ENCODE peak calls at places on chromosomes 2 and 18, in six cellular contexts. W is tibial artery, C is BE2C, L is suprapubic skin, B is ovary, S is HL-60. M is an unnamed sample.

GRCh38 chr18:12518326-12518725 is 110.6 kb downstream of the PRELID3A start:
- DNase-seq in W (no peak), C (no peak), L (no peak), B (no peak), S (no peak), M (no peak)

GRCh38 chr18:77984178-77984577 is 734.5 kb downstream of the GALR1 start:
- DNase-seq in W (no peak), C (no peak), L (no peak), B (no peak), S (no peak), M (no peak)

GRCh38 chr18:60038731-60039130 is 138.9 kb downstream of the PMAIP1 start:
- DNase-seq in W (no peak), C (no peak), L (no peak), B (no peak), S (no peak), M (no peak)

GRCh38 chr2:74267068-74267467 is 68.7 kb downstream of the MTHFD2 start:
- DNase-seq in W (no peak), C (peak), L (no peak), B (no peak), S (no peak), M (no peak)

GRCh38 chr2:227455200-227455599 is 16.8 kb upstream of the AGFG1 start:
- DNase-seq in W (no peak), C (no peak), L (no peak), B (no peak), S (peak), M (no peak)

GRCh38 chr18:59820663-59821062 is 79.1 kb upstream of the PMAIP1 start:
- DNase-seq in W (no peak), C (no peak), L (no peak), B (no peak), S (no peak), M (no peak)

GRCh38 chr2:3659447-3660432 is 1.7 kb downstream of the ALLC start:
- DNase-seq in W (peak), C (no peak), L (peak), B (no peak), S (peak), M (no peak)

GRCh38 chr2:118854507-118855300 is 7.3 kb upstream of the EN1 start:
- DNase-seq in W (no peak), C (no peak), L (no peak), B (no peak), S (no peak), M (peak)

GRCh38 chr2:239815638-239816035 is 209.5 kb downstream of the NDUFA10 start:
- DNase-seq in W (peak), C (no peak), L (peak), B (no peak), S (no peak), M (no peak)

GRCh38 chr2:36376992-36377738 is 21.6 kb downstream of the CRIM1 start:
- DNase-seq in W (no peak), C (no peak), L (no peak), B (no peak), S (no peak), M (no peak)

GRCh38 chr18:24054130-24054529 is 39.6 kb downstream of the TTC39C start:
- DNase-seq in W (no peak), C (no peak), L (no peak), B (no peak), S (no peak), M (no peak)

GRCh38 chr18:44180683-44181082 is 500.0 kb upstream of the SETBP1 start:
- DNase-seq in W (no peak), C (no peak), L (no peak), B (no peak), S (no peak), M (no peak)

GRCh38 chr2:25539141-25539540 is 134.2 kb downstream of the DTNB start:
- DNase-seq in W (no peak), C (no peak), L (no peak), B (no peak), S (no peak), M (no peak)

GRCh38 chr18:79598885-79599175 is 80.8 kb upstream of the CTDP1 start:
- DNase-seq in W (peak), C (no peak), L (no peak), B (no peak), S (no peak), M (peak)

GRCh38 chr18:51066273-51066672 is 36.3 kb downstream of the SMAD4 start:
- DNase-seq in W (no peak), C (no peak), L (no peak), B (no peak), S (no peak), M (no peak)

GRCh38 chr2:121611730-121612705 is 37.2 kb downstream of the CLASP1 start:
- DNase-seq in W (no peak), C (no peak), L (no peak), B (no peak), S (peak), M (no peak)

GRCh38 chr18:74342416-74343043 is 26.9 kb downstream of the C18orf63 start:
- DNase-seq in W (no peak), C (peak), L (no peak), B (no peak), S (peak), M (no peak)

GRCh38 chr2:4340536-4340935 is 637.2 kb downstream of the DCDC2C start:
- DNase-seq in W (no peak), C (no peak), L (no peak), B (no peak), S (no peak), M (no peak)

GRCh38 chr2:42424033-42424432 is 63.0 kb upstream of the COX7A2L start:
- DNase-seq in W (no peak), C (no peak), L (no peak), B (peak), S (no peak), M (no peak)

GRCh38 chr18:28078298-28078697 is 98.6 kb downstream of the CDH2 start:
- DNase-seq in W (no peak), C (no peak), L (no peak), B (no peak), S (no peak), M (no peak)

GRCh38 chr2:190947711-190948251 is 66.2 kb downstream of the STAT1 start:
- DNase-seq in W (no peak), C (no peak), L (no peak), B (no peak), S (peak), M (no peak)
- H3K4me3 ChIP-seq in W (no peak), C (no peak), L (peak), B (no peak), S (no peak), M (peak)

DNA sequence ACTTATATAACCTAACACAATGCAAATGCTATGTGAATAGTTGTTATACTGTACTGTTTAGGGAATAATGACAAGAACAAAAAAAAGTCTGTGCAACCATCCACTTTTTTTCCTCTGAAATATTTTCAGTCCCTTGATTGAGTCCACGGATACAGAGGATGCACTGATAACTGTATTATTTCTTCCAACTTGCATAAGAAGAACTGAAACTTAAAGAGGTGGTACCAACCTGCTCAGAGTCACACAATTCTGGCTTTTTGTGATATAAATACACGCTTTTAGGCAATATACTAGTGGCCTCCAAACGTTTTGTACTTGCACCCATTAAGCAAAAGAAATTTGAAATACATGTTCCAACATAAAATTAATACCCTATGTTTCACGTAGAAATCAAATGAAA is 1.3 kb downstream of the SMC6 start:
- DNase-seq in W (no peak), C (no peak), L (no peak), B (no peak), S (no peak), M (no peak)
- H3K4me3 ChIP-seq in W (no peak), C (peak), L (peak), B (peak), S (peak), M (peak)

GRCh38 chr2:130985206-130985779 is 108.0 kb downstream of the FAM168B start:
- DNase-seq in W (no peak), C (no peak), L (no peak), B (no peak), S (no peak), M (no peak)
- H3K4me3 ChIP-seq in W (no peak), C (no peak), L (no peak), B (no peak), S (no peak), M (no peak)

DNA sequence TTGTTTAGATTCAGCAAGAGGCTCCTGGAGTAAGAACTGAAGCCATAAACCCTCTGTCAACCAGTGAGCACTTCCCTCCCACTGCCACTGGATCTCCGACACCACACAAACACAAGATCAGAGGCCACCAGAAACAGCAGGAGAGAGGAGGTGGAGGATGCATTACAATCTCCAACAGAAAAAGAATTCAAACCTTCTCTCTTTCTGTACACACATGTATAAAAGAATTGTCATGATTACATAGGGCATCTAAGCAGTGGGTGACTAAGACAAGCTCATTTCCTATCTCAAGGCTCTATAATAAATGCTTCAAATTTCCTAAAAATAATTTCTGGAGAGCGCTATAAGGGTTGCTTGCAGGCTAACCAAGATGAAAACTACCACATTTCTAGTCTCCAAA is 27.1 kb downstream of the TBC1D8 start:
- DNase-seq in W (no peak), C (no peak), L (no peak), B (no peak), S (no peak), M (no peak)
- H3K4me3 ChIP-seq in W (no peak), C (no peak), L (no peak), B (no peak), S (no peak), M (peak)

GRCh38 chr2:15943378-15943851 is 3.1 kb downstream of the MYCN start:
- DNase-seq in W (no peak), C (peak), L (peak), B (peak), S (no peak), M (no peak)
- H3K4me3 ChIP-seq in W (no peak), C (peak), L (peak), B (no peak), S (no peak), M (no peak)

GRCh38 chr2:201448701-201449100 is 2.6 kb downstream of the TRAK2 start:
- DNase-seq in W (no peak), C (no peak), L (no peak), B (no peak), S (no peak), M (no peak)
- H3K4me3 ChIP-seq in W (no peak), C (no peak), L (no peak), B (no peak), S (no peak), M (no peak)

GRCh38 chr2:152428800-152429637 is 94.0 kb downstream of the FMNL2 start:
- DNase-seq in W (no peak), C (no peak), L (no peak), B (no peak), S (no peak), M (no peak)
- H3K4me3 ChIP-seq in W (no peak), C (no peak), L (no peak), B (no peak), S (no peak), M (no peak)